ENCODE peak calls at places on chromosomes 16 and 17, in nine cellular contexts. P, Z, I, C, X, Y, W, M and Q are unnamed samples.

GRCh38 chr16:9139965-9140364 is 48.5 kb downstream of the HAPSTR1 start:
- DNase-seq in P (no peak), Z (peak; percentile 39), I (no peak), C (peak; percentile 86), X (no peak), Y (no peak), W (no peak), M (peak; percentile 40), Q (no peak)

GRCh38 chr17:77160032-77160876 is 19.5 kb downstream of the SEC14L1 start:
- DNase-seq in P (no peak), Z (no peak), I (no peak), C (no peak), X (no peak), Y (no peak), W (no peak), M (peak; percentile 48), Q (no peak)

GRCh38 chr17:78184868-78185267 is 2.0 kb downstream of the TK1 start:
- DNase-seq in P (no peak), Z (no peak), I (no peak), C (no peak), X (no peak), Y (no peak), W (no peak), M (no peak), Q (no peak)

GRCh38 chr16:70267516-70267915 is 15.8 kb upstream of the EXOSC6 start:
- DNase-seq in P (peak; percentile 32), Z (no peak), I (no peak), C (peak; percentile 85), X (no peak), Y (peak; percentile 55), W (no peak), M (peak; percentile 47), Q (no peak)

GRCh38 chr17:83065660-83066542 is 13.5 kb upstream of the METRNL start:
- DNase-seq in P (peak; percentile 3), Z (peak; percentile 53), I (no peak), C (no peak), X (peak; percentile 39), Y (peak; percentile 10), W (no peak), M (no peak), Q (no peak)

GRCh38 chr16:15783985-15784384 is 72.8 kb downstream of the MYH11 start:
- DNase-seq in P (no peak), Z (peak; percentile 35), I (no peak), C (no peak), X (no peak), Y (no peak), W (no peak), M (no peak), Q (no peak)

GRCh38 chr17:13484020-13484419 is 117.7 kb downstream of the HS3ST3A1 start:
- DNase-seq in P (no peak), Z (no peak), I (no peak), C (no peak), X (no peak), Y (no peak), W (no peak), M (no peak), Q (no peak)

GRCh38 chr16:68636064-68636551 is 9.0 kb upstream of the CDH3 start:
- DNase-seq in P (no peak), Z (no peak), I (no peak), C (no peak), X (no peak), Y (no peak), W (no peak), M (no peak), Q (no peak)

GRCh38 chr17:57782051-57782490 is 37.0 kb upstream of the CCDC182 start:
- DNase-seq in P (peak; percentile 4), Z (no peak), I (no peak), C (peak; percentile 16), X (no peak), Y (no peak), W (no peak), M (no peak), Q (no peak)

GRCh38 chr16:89337965-89338364 is 120.5 kb downstream of the ZNF778 start:
- DNase-seq in P (no peak), Z (no peak), I (no peak), C (no peak), X (no peak), Y (no peak), W (no peak), M (no peak), Q (no peak)

GRCh38 chr17:63102034-63102433 is 136.0 kb downstream of the TANC2 start:
- DNase-seq in P (no peak), Z (no peak), I (no peak), C (peak; percentile 42), X (no peak), Y (no peak), W (no peak), M (no peak), Q (no peak)

GRCh38 chr17:40191237-40192208 is 14.3 kb downstream of the RAPGEFL1 start:
- DNase-seq in P (peak; percentile 71), Z (peak; percentile 91), I (peak; percentile 82), C (peak; percentile 88), X (peak; percentile 74), Y (peak; percentile 85), W (peak; percentile 56), M (peak; percentile 91), Q (peak; percentile 34)

GRCh38 chr17:73747221-73748002 is 103.2 kb upstream of the SDK2 start:
- DNase-seq in P (no peak), Z (no peak), I (no peak), C (no peak), X (no peak), Y (no peak), W (no peak), M (no peak), Q (no peak)

GRCh38 chr16:53865492-53865863 is 161.5 kb downstream of the FTO start:
- DNase-seq in P (no peak), Z (no peak), I (no peak), C (peak; percentile 49), X (no peak), Y (no peak), W (no peak), M (peak; percentile 33), Q (no peak)

GRCh38 chr16:27749547-27749875 is 199.6 kb downstream of the KATNIP start:
- DNase-seq in P (no peak), Z (no peak), I (no peak), C (no peak), X (no peak), Y (no peak), W (no peak), M (no peak), Q (no peak)

GRCh38 chr17:385195-385835 is 32.7 kb upstream of the RPH3AL start:
- DNase-seq in P (peak; percentile 50), Z (peak; percentile 83), I (peak; percentile 24), C (peak; percentile 66), X (no peak), Y (peak; percentile 61), W (no peak), M (peak; percentile 40), Q (no peak)

GRCh38 chr16:46853713-46854443 is 22.9 kb upstream of the C16orf87 start:
- DNase-seq in P (peak; percentile 88), Z (peak; percentile 89), I (peak; percentile 51), C (peak; percentile 93), X (peak; percentile 78), Y (peak; percentile 89), W (peak; percentile 39), M (peak; percentile 90), Q (peak; percentile 19)

GRCh38 chr16:68901910-68902309 is 58.6 kb downstream of the TANGO6 start:
- DNase-seq in P (no peak), Z (no peak), I (no peak), C (peak; percentile 43), X (no peak), Y (no peak), W (no peak), M (peak; percentile 80), Q (no peak)

DNA sequence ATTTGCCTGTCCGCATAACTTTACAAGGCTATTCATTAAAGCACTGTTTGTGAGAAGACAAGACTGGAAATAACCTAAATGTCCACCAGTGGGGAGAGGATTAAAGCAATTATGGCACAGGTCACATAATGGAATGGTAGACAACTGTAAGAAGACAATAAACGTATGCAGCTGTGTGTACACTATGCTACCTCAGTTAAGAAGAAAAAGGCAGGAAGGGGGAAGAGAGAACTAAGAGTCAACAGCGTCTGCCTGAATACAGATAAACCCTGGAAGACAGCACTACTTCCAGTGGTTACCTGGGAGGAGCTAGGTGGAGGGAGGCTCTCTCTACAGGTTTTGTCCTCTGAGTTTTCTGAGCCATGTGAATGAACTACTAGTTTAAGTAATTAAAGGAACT is 15.3 kb downstream of the CREBBP start:
- DNase-seq in P (no peak), Z (no peak), I (no peak), C (no peak), X (no peak), Y (no peak), W (no peak), M (no peak), Q (no peak)
- H3K36me3 ChIP-seq in P (no peaks in the 10 kb centered on the region), Z (no peaks in the 10 kb centered on the region), I (no peaks in the 10 kb centered on the region), C (no peaks in the 10 kb centered on the region), X (no peaks in the 10 kb centered on the region), Y (no peaks in the 10 kb centered on the region), W (peaks cover 5% of the 10 kb centered on the region), M (no peaks in the 10 kb centered on the region), Q (no peaks in the 10 kb centered on the region)

GRCh38 chr17:81272616-81273015 is 22.5 kb downstream of the SLC38A10 start:
- DNase-seq in P (no peak), Z (no peak), I (no peak), C (no peak), X (no peak), Y (no peak), W (no peak), M (no peak), Q (no peak)
- H3K36me3 ChIP-seq in P (no peaks in the 10 kb centered on the region), Z (peaks cover 98% of the 10 kb centered on the region), I (peaks cover 94% of the 10 kb centered on the region), C (no peaks in the 10 kb centered on the region), X (no peaks in the 10 kb centered on the region), Y (no peaks in the 10 kb centered on the region), W (no peaks in the 10 kb centered on the region), M (peaks cover 74% of the 10 kb centered on the region), Q (peaks cover 77% of the 10 kb centered on the region)

GRCh38 chr17:18257268-18257681 is 1.3 kb downstream of the FLII start:
- DNase-seq in P (no peak), Z (no peak), I (no peak), C (peak; percentile 78), X (peak; percentile 68), Y (no peak), W (no peak), M (peak; percentile 11), Q (no peak)

GRCh38 chr17:18256776-18257175 is 1.8 kb downstream of the FLII start:
- DNase-seq in P (no peak), Z (no peak), I (no peak), C (no peak), X (no peak), Y (no peak), W (no peak), M (no peak), Q (no peak)

GRCh38 chr17:18256351-18256750 is 2.2 kb downstream of the FLII start:
- DNase-seq in P (no peak), Z (no peak), I (no peak), C (no peak), X (no peak), Y (no peak), W (no peak), M (no peak), Q (no peak)

GRCh38 chr17:18258356-18259038 is at the start of gene FLII:
- DNase-seq in P (peak; percentile 70), Z (peak; percentile 93), I (peak; percentile 43), C (peak; percentile 73), X (no peak), Y (peak; percentile 55), W (peak; percentile 45), M (peak; percentile 81), Q (peak; percentile 46)

GRCh38 chr17:18257747-18258355 is 687 bp downstream of the FLII start:
- DNase-seq in P (peak; percentile 85), Z (peak; percentile 89), I (peak; percentile 86), C (peak; percentile 75), X (peak; percentile 77), Y (peak; percentile 90), W (peak; percentile 38), M (peak; percentile 80), Q (peak; percentile 27)
- H3K36me3 ChIP-seq in P (peaks cover 3% of the 10 kb centered on the region), Z (peaks cover 40% of the 10 kb centered on the region), I (peaks cover 45% of the 10 kb centered on the region), C (peaks cover 9% of the 10 kb centered on the region), X (no peaks in the 10 kb centered on the region), Y (no peaks in the 10 kb centered on the region), W (peaks cover 5% of the 10 kb centered on the region), M (peaks cover 38% of the 10 kb centered on the region), Q (peaks cover 33% of the 10 kb centered on the region)

GRCh38 chr17:81543756-81544155 is 8.4 kb downstream of the FAAP100 start:
- DNase-seq in P (no peak), Z (no peak), I (no peak), C (no peak), X (no peak), Y (no peak), W (no peak), M (no peak), Q (no peak)
- H3K36me3 ChIP-seq in P (no peaks in the 10 kb centered on the region), Z (peaks cover 96% of the 10 kb centered on the region), I (peaks cover 95% of the 10 kb centered on the region), C (no peaks in the 10 kb centered on the region), X (peaks cover 15% of the 10 kb centered on the region), Y (no peaks in the 10 kb centered on the region), W (no peaks in the 10 kb centered on the region), M (peaks cover 67% of the 10 kb centered on the region), Q (peaks cover 66% of the 10 kb centered on the region)